ENCODE peak calls at places on chromosomes 12 and 14, in five cellular contexts. K, X, P, I and H are unnamed samples.
A peak's percentile ranks its signal among the peaks of the same experiment; 100 is the strongest.

GRCh38 chr14:41925409-41925808 is 318.7 kb downstream of the LRFN5 start:
- DNase-seq in I (no peak), P (peak; percentile 3), K (peak; percentile 36), X (peak; percentile 39), H (peak; percentile 36)

GRCh38 chr12:86389949-86390348 is 133.8 kb upstream of the MGAT4C start:
- DNase-seq in X (no peak), P (peak; percentile 34), K (no peak), I (no peak), H (no peak)

GRCh38 chr14:104682107-104682593 is 7.3 kb upstream of the INF2 start:
- DNase-seq in P (peak; percentile 57), K (no peak), I (peak; percentile 40), X (no peak), H (no peak)

GRCh38 chr14:33039321-33039720 is 100.6 kb downstream of the NPAS3 start:
- DNase-seq in I (no peak), P (no peak), X (no peak), K (no peak), H (no peak)

GRCh38 chr12:96364092-96364700 is 36.0 kb downstream of the CDK17 start:
- DNase-seq in X (no peak), I (no peak), K (no peak), P (no peak), H (peak; percentile 25)

GRCh38 chr14:103890836-103891666 is 37.2 kb upstream of the TDRD9 start:
- DNase-seq in I (no peak), X (no peak), P (no peak), K (no peak), H (no peak)

GRCh38 chr12:53623986-53624385 is 2.2 kb downstream of the ATF7 start:
- DNase-seq in K (peak; percentile 63), I (no peak), X (no peak), P (no peak), H (no peak)

GRCh38 chr14:65333926-65334687 is 78.4 kb upstream of the FUT8 start:
- DNase-seq in X (peak; percentile 62), K (peak; percentile 83), P (no peak), I (no peak), H (no peak)

GRCh38 chr12:1947081-1947480 is 28.6 kb upstream of the CACNA2D4 start:
- DNase-seq in K (peak; percentile 88), X (no peak), I (no peak), P (no peak), H (no peak)

GRCh38 chr14:22918809-22919600 is at the start of gene RBM23:
- DNase-seq in I (peak; percentile 97), P (peak; percentile 97), X (peak; percentile 100), K (peak; percentile 100), H (peak; percentile 99)

GRCh38 chr12:122646568-122647220 is 56.5 kb downstream of the HCAR2 start:
- DNase-seq in P (peak; percentile 89), K (peak; percentile 84), I (peak; percentile 89), X (no peak), H (no peak)

GRCh38 chr12:17197971-17198370 is 592.0 kb upstream of the LMO3 start:
- DNase-seq in X (no peak), I (no peak), P (no peak), K (no peak), H (no peak)

GRCh38 chr14:102917469-102918211 is 4.8 kb upstream of the AMN start:
- DNase-seq in I (peak; percentile 14), K (peak; percentile 62), X (peak; percentile 62), P (peak; percentile 33), H (peak; percentile 53)

GRCh38 chr14:54776361-54777001 is 126.1 kb downstream of the GCH1 start:
- DNase-seq in K (peak; percentile 86), I (peak; percentile 40), X (no peak), P (peak; percentile 32), H (no peak)